ENCODE peak calls at places on chromosomes 16 and 17, in ten cellular contexts. Z, J, D, H, E, X, S, Q, G and A are unnamed samples.

GRCh38 chr17:68580236-68580903 is 20.8 kb downstream of the FAM20A start:
- DNase-seq in X (no peak), J (no peak), Q (no peak), E (peak; percentile 76), H (peak; percentile 77), G (peak; percentile 90), D (no peak), Z (no peak), S (no peak), A (no peak)

GRCh38 chr16:86519007-86519648 is 8.8 kb downstream of the FOXF1 start:
- DNase-seq in E (no peak), D (no peak), X (peak; percentile 85), H (no peak), J (no peak), S (no peak), Z (no peak), G (no peak), Q (no peak), A (no peak)

GRCh38 chr17:22464041-22464440 is 771.7 kb downstream of the KCNJ18 start:
- DNase-seq in E (no peak), H (no peak), Q (no peak), G (no peak), J (no peak), X (no peak), S (no peak), D (no peak), Z (no peak), A (no peak)

GRCh38 chr17:28290703-28291102 is 28.3 kb upstream of the TMEM97 start:
- DNase-seq in Z (no peak), H (no peak), S (no peak), D (no peak), Q (no peak), J (no peak), X (no peak), E (no peak), G (no peak), A (no peak)

GRCh38 chr16:19180741-19181140 is 12.7 kb downstream of the SYT17 start:
- DNase-seq in H (no peak), Z (no peak), G (no peak), E (no peak), S (no peak), J (no peak), D (no peak), Q (no peak), X (no peak), A (no peak)

GRCh38 chr17:69677130-69677529 is 262.6 kb downstream of the MAP2K6 start:
- DNase-seq in D (no peak), J (no peak), Q (peak; percentile 39), G (peak; percentile 13), H (no peak), E (no peak), S (no peak), Z (no peak), X (no peak), A (no peak)

GRCh38 chr16:83300326-83300725 is 507.5 kb upstream of the HSBP1 start:
- DNase-seq in X (no peak), Q (no peak), H (no peak), Z (no peak), S (no peak), E (no peak), J (no peak), D (no peak), G (no peak), A (no peak)

GRCh38 chr17:47739150-47739549 is 6.1 kb downstream of the TBX21 start:
- DNase-seq in X (peak; percentile 22), G (no peak), Q (no peak), H (no peak), S (no peak), E (no peak), Z (no peak), J (no peak), D (no peak), A (no peak)

GRCh38 chr17:75524269-75524970 is 1.1 kb upstream of the LLGL2 start:
- DNase-seq in E (no peak), H (no peak), Z (no peak), X (no peak), Q (no peak), G (no peak), D (no peak), S (no peak), J (no peak), A (no peak)

GRCh38 chr17:69066482-69066881 is 5.8 kb upstream of the ABCA9 start:
- DNase-seq in Q (no peak), D (no peak), J (no peak), Z (no peak), E (no peak), S (no peak), H (no peak), G (no peak), X (no peak), A (no peak)

GRCh38 chr16:26344976-26345375 is 653.2 kb downstream of the HS3ST4 start:
- DNase-seq in G (no peak), S (no peak), D (no peak), Z (no peak), J (no peak), X (no peak), Q (no peak), E (no peak), H (no peak), A (no peak)

GRCh38 chr16:25124503-25124902 is 13.0 kb downstream of the LCMT1 start:
- DNase-seq in G (no peak), E (no peak), Q (no peak), X (no peak), D (no peak), S (no peak), J (no peak), H (no peak), Z (no peak), A (no peak)

GRCh38 chr17:72602517-72603345 is 481.9 kb downstream of the SOX9 start:
- DNase-seq in G (peak; percentile 45), X (no peak), D (peak; percentile 90), H (no peak), S (no peak), E (peak; percentile 78), Z (peak; percentile 92), J (peak; percentile 93), Q (peak; percentile 83), A (peak; percentile 32)

GRCh38 chr17:57478851-57479250 is 222.5 kb downstream of the MSI2 start:
- DNase-seq in S (no peak), X (no peak), D (no peak), E (no peak), G (no peak), Z (no peak), Q (no peak), H (no peak), J (no peak), A (no peak)

GRCh38 chr17:57478433-57478832 is 222.1 kb downstream of the MSI2 start:
- DNase-seq in Q (no peak), G (peak; percentile 96), E (no peak), D (no peak), Z (no peak), H (no peak), J (peak; percentile 53), S (no peak), X (no peak), A (no peak)

GRCh38 chr17:57480438-57481196 is 224.3 kb downstream of the MSI2 start:
- DNase-seq in E (no peak), H (no peak), X (no peak), D (no peak), Q (peak; percentile 84), S (no peak), G (peak; percentile 52), Z (peak; percentile 84), J (peak; percentile 36), A (no peak)

GRCh38 chr17:57475786-57476185 is 219.5 kb downstream of the MSI2 start:
- DNase-seq in S (no peak), E (no peak), H (no peak), G (peak; percentile 32), J (no peak), Q (no peak), D (no peak), Z (no peak), X (no peak), A (no peak)

GRCh38 chr17:57477483-57478357 is 221.4 kb downstream of the MSI2 start:
- DNase-seq in X (no peak), Q (no peak), H (no peak), J (no peak), E (no peak), S (no peak), G (no peak), D (no peak), Z (no peak), A (no peak)
- H3K4me3 ChIP-seq in X (no peak overlapping the region), Q (no peak overlapping the region), H (no peak overlapping the region), J (no peak overlapping the region), E (no peak overlapping the region), S (no peak overlapping the region), G (no peak overlapping the region), D (no peak overlapping the region), Z (no peak overlapping the region), A (no peak overlapping the region)

GRCh38 chr17:43021739-43022512 is at the start of gene VAT1:
- DNase-seq in J (peak; percentile 46), Z (peak; percentile 66), E (peak; percentile 97), Q (peak; percentile 71), H (peak; percentile 91), D (peak; percentile 92), S (no peak), X (peak; percentile 91), G (peak; percentile 78), A (peak; percentile 61)
- TF ChIP-seq CTCF in J (no peak), Z (no peak), E (no peak), Q (no peak), H (no peak), D (no peak), S (no peak), X (no peak), G (no peak), A (no peak)

DNA sequence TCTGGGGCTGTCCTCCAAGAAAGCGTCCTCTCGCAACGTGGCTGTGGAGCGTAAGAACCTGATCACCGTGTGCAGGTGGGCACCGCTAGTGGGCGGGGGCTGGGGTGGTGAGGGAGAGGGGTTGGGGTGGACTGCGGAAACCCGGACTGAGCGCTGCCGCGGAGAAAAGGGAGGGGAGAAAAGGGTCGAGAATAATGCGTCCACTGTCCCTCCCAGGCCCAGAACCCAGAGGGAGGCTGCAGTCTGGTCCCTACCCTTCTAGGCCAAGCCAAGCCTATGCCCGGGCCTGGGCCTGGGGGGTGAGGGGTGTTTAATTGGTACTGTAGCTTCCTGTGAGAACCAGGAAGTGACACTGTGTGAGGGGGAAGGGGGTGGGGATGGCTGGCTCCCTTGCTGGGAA is 464 bp downstream of the RUNDC3A start:
- DNase-seq in Z (no peak), J (no peak), E (no peak), Q (no peak), S (no peak), H (no peak), G (no peak), X (no peak), D (no peak), A (no peak)
- H3K4me3 ChIP-seq in Z (peak overlapping the region; percentile 60), J (peak overlapping the region; percentile 22), E (no peak overlapping the region), Q (no peak overlapping the region), S (peak overlapping the region; percentile 65), H (peak overlapping the region; percentile 51), G (peak overlapping the region; percentile 14), X (peak overlapping the region; percentile 55), D (peak overlapping the region; percentile 79), A (no peak overlapping the region)

DNA sequence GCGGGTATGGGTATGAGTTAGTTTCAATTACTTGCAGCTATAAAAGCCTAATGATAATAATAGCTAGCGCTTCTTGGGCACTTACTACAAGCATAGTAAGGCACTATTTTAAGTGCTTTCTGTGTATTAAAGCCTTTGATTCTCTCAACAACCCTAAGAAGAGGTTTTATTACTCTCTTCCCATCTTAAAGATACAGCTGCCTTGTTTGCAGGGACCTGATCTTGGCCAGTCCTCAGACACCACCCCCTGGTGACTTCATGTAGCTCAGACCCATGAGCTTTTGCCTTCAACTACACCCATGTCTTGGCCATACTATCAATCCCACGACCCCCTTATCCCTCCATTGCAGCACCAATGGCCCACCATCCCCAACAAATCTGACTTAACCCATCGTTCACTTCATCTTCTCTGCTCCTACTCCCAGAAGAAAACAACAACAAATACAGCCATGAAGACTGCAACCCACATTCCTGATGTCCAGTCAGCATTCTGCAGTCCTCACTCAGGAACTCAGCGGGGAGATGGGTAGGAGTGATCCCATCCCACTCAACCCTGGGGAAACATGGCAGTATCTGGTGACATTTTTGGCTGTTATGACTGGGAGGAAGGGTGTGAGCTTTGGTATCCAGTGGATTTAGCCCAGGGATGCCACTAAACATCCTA is 4.2 kb downstream of the GGA2 start:
- DNase-seq in Z (no peak), G (no peak), H (no peak), X (no peak), D (no peak), J (peak; percentile 20), E (no peak), S (no peak), Q (no peak), A (peak; percentile 42)
- TF ChIP-seq CTCF in Z (no peak), G (no peak), H (no peak), X (no peak), D (no peak), J (peak; percentile 13), E (no peak), S (no peak), Q (no peak), A (no peak)